ENCODE peak calls at places on chromosomes 3 and 15, in eight cellular contexts. W is ureter; Q is activated CD8-positive, alpha-beta memory T cell treated with anti-CD3 and anti-CD28 coated beads for 1 hour; J is A549; D is naive B cell; G is Peyer's patch; F is hepatic stellate cell; K is MCF 10A. V is an unnamed sample.

GRCh38 chr3:48765376-48765775 is 48.4 kb upstream of the IP6K2 start:
- DNase-seq in W (no peak), Q (no peak), J (peak), D (no peak), G (no peak), F (no peak), K (peak), V (no peak)

GRCh38 chr3:146502887-146503458 is 33.6 kb upstream of the PLSCR2 start:
- DNase-seq in W (no peak), Q (no peak), J (peak), D (no peak), G (no peak), F (no peak), K (no peak), V (no peak)

GRCh38 chr15:81480645-81481053 is 106.6 kb upstream of the TMC3 start:
- DNase-seq in W (peak), Q (no peak), J (peak), D (peak), G (no peak), F (peak), K (peak), V (peak)

GRCh38 chr15:28001641-28002040 is 97.5 kb downstream of the OCA2 start:
- DNase-seq in W (no peak), Q (no peak), J (no peak), D (no peak), G (no peak), F (no peak), K (no peak), V (no peak)

GRCh38 chr3:167406876-167407492 is 26.9 kb upstream of the ZBBX start:
- DNase-seq in W (no peak), Q (no peak), J (peak), D (peak), G (no peak), F (peak), K (peak), V (no peak)

GRCh38 chr3:197426161-197426566 is 127.8 kb upstream of the DLG1 start:
- DNase-seq in W (no peak), Q (no peak), J (no peak), D (no peak), G (no peak), F (no peak), K (peak), V (no peak)

GRCh38 chr15:52241489-52241888 is 50.3 kb upstream of the GNB5 start:
- DNase-seq in W (no peak), Q (no peak), J (no peak), D (no peak), G (no peak), F (no peak), K (no peak), V (no peak)

GRCh38 chr15:42102646-42103235 is 8.4 kb upstream of the PLA2G4D start:
- DNase-seq in W (no peak), Q (no peak), J (no peak), D (no peak), G (no peak), F (no peak), K (peak), V (no peak)

GRCh38 chr3:181880339-181880738 is 168.6 kb downstream of the SOX2 start:
- DNase-seq in W (no peak), Q (no peak), J (no peak), D (no peak), G (no peak), F (no peak), K (no peak), V (no peak)

GRCh38 chr3:197253243-197253947 is 45.0 kb downstream of the DLG1 start:
- DNase-seq in W (no peak), Q (no peak), J (no peak), D (no peak), G (no peak), F (no peak), K (no peak), V (no peak)

GRCh38 chr3:157073810-157074209 is 86.1 kb downstream of the CCNL1 start:
- DNase-seq in W (no peak), Q (no peak), J (no peak), D (no peak), G (no peak), F (no peak), K (no peak), V (peak)